ENCODE peak calls at places on chromosomes 16 and 17, in ten cellular contexts. D is B cell, B is endodermal cell, W is neural progenitor cell, Z is fibroblast of villous mesenchyme, Q is choroid plexus epithelial cell, T is GM13977, Y is GM23338, K is GM13976, I is nephron progenitor cell. X is an unnamed sample.
A peak's percentile ranks its signal among the peaks of the same experiment; 100 is the strongest.

GRCh38 chr17:15377200-15377599 is 35.8 kb upstream of the TEKT3 start:
- DNase-seq in B (peak; percentile 35), K (no peak), Z (peak; percentile 43), T (no peak), Y (no peak), Q (peak; percentile 58), D (no peak), I (no peak), W (no peak), X (no peak)

GRCh38 chr17:18327556-18327955 is 12.5 kb downstream of the SMCR8 start:
- DNase-seq in K (no peak), D (no peak), Z (no peak), I (no peak), W (no peak), B (no peak), T (no peak), Q (no peak), Y (no peak), X (no peak)

GRCh38 chr16:89446136-89446974 is 44.0 kb downstream of the ANKRD11 start:
- DNase-seq in Q (no peak), K (no peak), W (no peak), I (no peak), T (no peak), D (no peak), Z (no peak), B (no peak), Y (no peak), X (no peak)

GRCh38 chr17:64343833-64344637 is 46.6 kb downstream of the PECAM1 start:
- DNase-seq in Y (peak; percentile 15), T (no peak), W (peak; percentile 10), Q (peak; percentile 75), Z (peak; percentile 82), K (peak; percentile 52), D (no peak), I (peak; percentile 19), B (peak; percentile 63), X (peak; percentile 99)

GRCh38 chr17:43528319-43528987 is 17.7 kb downstream of the ETV4 start:
- DNase-seq in B (no peak), Y (no peak), K (no peak), T (no peak), Z (no peak), D (no peak), W (no peak), I (peak; percentile 36), Q (no peak), X (no peak)

GRCh38 chr17:58692239-58693055 is at the start of gene RAD51C:
- DNase-seq in T (peak; percentile 88), B (peak; percentile 90), Y (peak; percentile 84), Z (peak; percentile 80), K (peak; percentile 92), D (peak; percentile 92), W (peak; percentile 69), Q (peak; percentile 89), I (peak; percentile 64), X (peak; percentile 82)

GRCh38 chr17:81253358-81254131 is 14.4 kb downstream of the NDUFAF8 start:
- DNase-seq in T (peak; percentile 80), I (peak; percentile 67), Z (peak; percentile 25), Y (no peak), W (peak; percentile 51), Q (peak; percentile 55), K (peak; percentile 76), D (peak; percentile 75), B (peak; percentile 85), X (peak; percentile 43)

GRCh38 chr16:72073831-72074230 is 10.8 kb downstream of the HPR start:
- DNase-seq in I (no peak), K (no peak), Q (peak; percentile 32), D (no peak), Y (no peak), B (no peak), W (no peak), Z (no peak), T (no peak), X (no peak)

GRCh38 chr17:13725286-13725990 is 123.7 kb upstream of the HS3ST3A1 start:
- DNase-seq in Y (no peak), D (no peak), K (no peak), B (no peak), I (no peak), Q (peak; percentile 68), W (no peak), Z (peak; percentile 44), T (no peak), X (no peak)

GRCh38 chr16:56869513-56870270 is 4.7 kb downstream of the SLC12A3 start:
- DNase-seq in B (peak; percentile 89), Q (peak; percentile 13), Z (no peak), T (peak; percentile 59), D (peak; percentile 49), K (peak; percentile 74), I (no peak), W (peak; percentile 26), Y (peak; percentile 75), X (no peak)
- TF ChIP-seq CTCF in B (peak; percentile 72), Q (peak; percentile 24), Z (peak; percentile 42), T (peak; percentile 36), D (no peak), K (peak; percentile 28), I (no peak), W (peak; percentile 30), Y (peak; percentile 54), X (peak; percentile 40)

DNA sequence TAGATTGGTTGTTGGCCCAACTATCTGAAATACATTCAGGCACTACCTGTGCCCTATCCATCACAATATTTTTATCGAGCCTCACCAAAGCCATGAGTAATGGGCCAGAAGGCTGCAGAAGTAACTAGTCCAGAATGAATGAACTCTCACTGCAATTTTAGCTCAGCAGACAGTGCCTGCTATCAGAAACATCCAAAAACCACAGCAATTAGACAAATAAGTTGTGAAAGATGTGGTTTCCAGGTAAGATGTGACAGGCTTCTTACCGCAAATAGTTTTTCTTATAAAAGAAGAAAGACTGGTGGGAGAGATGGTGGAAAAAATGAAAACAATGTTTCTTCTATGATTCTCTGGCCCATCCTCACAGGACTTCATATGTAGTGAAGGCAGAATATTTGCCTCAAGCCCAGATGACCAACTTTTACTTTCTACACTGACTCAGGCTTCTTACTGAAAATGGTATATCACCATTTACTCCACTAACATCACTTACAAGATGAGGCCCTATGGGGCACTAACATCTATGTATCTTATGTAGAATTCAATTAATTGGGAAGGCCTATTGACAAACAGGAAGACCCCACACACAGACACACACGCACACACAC is 9.8 kb upstream of the RFFL start:
- DNase-seq in Q (no peak), B (no peak), K (no peak), I (no peak), W (no peak), Y (no peak), T (no peak), Z (no peak), D (no peak), X (no peak)
- TF ChIP-seq CTCF in Q (no peak), B (no peak), K (no peak), I (no peak), W (no peak), Y (no peak), T (no peak), Z (no peak), D (no peak), X (no peak)

GRCh38 chr17:4072487-4073157 is 70.2 kb downstream of the ZZEF1 start:
- DNase-seq in Y (no peak), D (no peak), Z (peak; percentile 81), K (no peak), B (no peak), Q (peak; percentile 94), W (no peak), I (no peak), T (no peak), X (peak; percentile 70)

GRCh38 chr17:4073983-4074830 is 68.6 kb downstream of the ZZEF1 start:
- DNase-seq in Q (peak; percentile 6), B (no peak), Y (no peak), Z (no peak), T (peak; percentile 88), W (no peak), I (no peak), D (peak; percentile 56), K (peak; percentile 89), X (no peak)

GRCh38 chr17:4080686-4081085 is 62.1 kb downstream of the ZZEF1 start:
- DNase-seq in B (no peak), Z (no peak), D (no peak), Q (no peak), Y (no peak), K (no peak), I (no peak), T (no peak), W (no peak), X (no peak)

DNA sequence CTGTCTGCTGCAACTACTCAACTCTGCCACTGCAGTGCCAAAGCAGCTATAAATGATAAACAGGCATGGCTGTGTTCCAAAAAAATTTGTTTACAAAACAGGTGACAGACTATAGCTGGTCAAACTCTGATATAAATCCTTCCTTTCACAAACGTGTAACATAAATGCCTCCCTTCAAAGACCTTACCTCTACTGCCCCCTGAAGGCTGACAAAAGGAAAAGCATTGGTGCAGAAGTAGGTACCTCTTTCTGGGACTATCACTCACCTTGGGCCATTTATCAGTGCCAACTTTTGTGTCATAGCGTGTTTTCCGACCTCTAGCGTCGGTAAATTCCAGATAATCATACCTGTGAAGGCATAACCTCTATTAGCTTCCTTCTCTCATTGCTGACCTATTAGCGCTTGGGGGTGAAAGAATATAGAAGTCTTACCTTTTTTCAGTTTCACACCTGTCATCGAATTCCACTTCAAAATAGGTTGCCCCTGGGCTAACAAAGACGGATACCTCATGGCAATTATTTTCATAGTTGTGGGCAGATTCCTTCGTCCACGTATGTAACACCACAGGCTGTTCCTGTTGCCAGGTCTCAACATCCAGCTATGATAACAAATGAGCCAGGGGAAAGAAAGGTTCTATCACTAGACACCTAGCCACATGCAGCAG is 67.9 kb downstream of the ZZEF1 start:
- DNase-seq in D (peak; percentile 75), Y (peak; percentile 73), Q (peak; percentile 76), K (peak; percentile 61), W (peak; percentile 44), T (peak; percentile 40), Z (peak; percentile 40), I (peak; percentile 8), B (peak; percentile 62), X (peak; percentile 43)
- TF ChIP-seq CTCF in D (peak; percentile 78), Y (peak; percentile 82), Q (peak; percentile 78), K (peak; percentile 67), W (peak; percentile 81), T (peak; percentile 64), Z (peak; percentile 78), I (peak; percentile 65), B (peak; percentile 83), X (peak; percentile 61)

GRCh38 chr17:45666046-45666600 is 118.0 kb upstream of the CRHR1 start:
- DNase-seq in Q (no peak), K (no peak), D (no peak), Y (peak; percentile 22), I (no peak), B (peak; percentile 71), T (no peak), W (peak; percentile 39), Z (no peak), X (no peak)
- TF ChIP-seq CTCF in Q (peak; percentile 16), K (no peak), D (no peak), Y (peak; percentile 49), I (no peak), B (peak; percentile 61), T (no peak), W (peak; percentile 47), Z (no peak), X (no peak)

GRCh38 chr16:13120091-13120490 is 218.7 kb downstream of the SHISA9 start:
- DNase-seq in Z (no peak), Y (peak; percentile 43), W (no peak), K (no peak), I (no peak), D (no peak), Q (no peak), B (peak; percentile 60), T (no peak), X (no peak)
- TF ChIP-seq CTCF in Z (no peak), Y (no peak), W (no peak), K (no peak), I (no peak), D (no peak), Q (no peak), B (no peak), T (no peak), X (no peak)

X was measured in endothelial cell of umbilical vein.